ENCODE peak calls at places on chromosomes 4 and X, in six cellular contexts. X, I, J, T, M and G are unnamed samples.

GRCh38 chr4:4666693-4667642 is 125.1 kb upstream of the STX18 start:
- DNase-seq in X (no peak), I (no peak), J (no peak), T (no peak), M (no peak), G (no peak)

GRCh38 chr4:61630548-61630947 is 430.4 kb downstream of the ADGRL3 start:
- DNase-seq in X (no peak), I (no peak), J (no peak), T (no peak), M (no peak), G (no peak)

GRCh38 chr4:40909363-40909876 is 159.7 kb downstream of the NSUN7 start:
- DNase-seq in X (no peak), I (no peak), J (no peak), T (no peak), M (no peak), G (peak; percentile 61)

GRCh38 chr4:53479731-53480525 is 102.5 kb downstream of the FIP1L1 start:
- DNase-seq in X (peak; percentile 26), I (no peak), J (no peak), T (no peak), M (no peak), G (no peak)

GRCh38 chr4:69484011-69484410 is 11.7 kb downstream of the UGT2B4 start:
- DNase-seq in X (no peak), I (no peak), J (no peak), T (no peak), M (no peak), G (no peak)

GRCh38 chr4:148443550-148444295 is 1.5 kb upstream of the NR3C2 start:
- DNase-seq in X (no peak), I (no peak), J (peak; percentile 42), T (peak; percentile 89), M (peak; percentile 44), G (no peak)

GRCh38 chr4:76585897-76586360 is 150.9 kb downstream of the SHROOM3 start:
- DNase-seq in X (no peak), I (peak; percentile 88), J (peak; percentile 74), T (peak; percentile 81), M (peak; percentile 95), G (peak; percentile 52)

GRCh38 chrX:154710309-154710708 is 40.6 kb downstream of the GAB3 start:
- DNase-seq in X (no peak), I (no peak), J (no peak), T (no peak), M (no peak), G (no peak)

GRCh38 chr4:10017037-10017893 is 4.0 kb downstream of the SLC2A9 start:
- DNase-seq in X (no peak), I (no peak), J (no peak), T (no peak), M (no peak), G (no peak)

GRCh38 chr4:120400441-120400840 is 333.8 kb upstream of the MAD2L1 start:
- DNase-seq in X (no peak), I (no peak), J (no peak), T (no peak), M (no peak), G (no peak)

GRCh38 chr4:24042094-24042493 is 152.2 kb upstream of the PPARGC1A start:
- DNase-seq in X (no peak), I (no peak), J (no peak), T (no peak), M (no peak), G (no peak)

GRCh38 chr4:82823062-82823461 is 24.5 kb upstream of the SCD5 start:
- DNase-seq in X (no peak), I (no peak), J (no peak), T (no peak), M (no peak), G (no peak)

GRCh38 chr4:95193391-95194224 is 355.2 kb downstream of the UNC5C start:
- DNase-seq in X (no peak), I (no peak), J (no peak), T (peak; percentile 63), M (no peak), G (no peak)

GRCh38 chr4:176393306-176394013 is 73.7 kb downstream of the SPCS3 start:
- DNase-seq in X (no peak), I (no peak), J (no peak), T (no peak), M (no peak), G (no peak)

GRCh38 chrX:1205681-1206611 is 6.5 kb downstream of the CRLF2 start:
- DNase-seq in X (no peak), I (no peak), J (no peak), T (peak; percentile 24), M (no peak), G (peak; percentile 72)

GRCh38 chrX:107684956-107685385 is 56.7 kb downstream of the PRPS1 start:
- DNase-seq in X (peak; percentile 85), I (peak; percentile 85), J (peak; percentile 57), T (peak; percentile 85), M (peak; percentile 91), G (peak; percentile 61)

GRCh38 chr4:71202703-71203102 is 136.1 kb upstream of the SLC4A4 start:
- DNase-seq in X (no peak), I (no peak), J (no peak), T (no peak), M (no peak), G (no peak)

GRCh38 chr4:130738233-130738632 is 1642.3 kb downstream of the C4orf33 start:
- DNase-seq in X (no peak), I (no peak), J (no peak), T (no peak), M (no peak), G (no peak)

GRCh38 chr4:138911903-138912713 is 103.5 kb upstream of the NOCT start:
- DNase-seq in X (no peak), I (no peak), J (peak; percentile 18), T (no peak), M (no peak), G (no peak)
- H3K27ac ChIP-seq in X (no peak overlapping the region), I (peak overlapping the region; percentile 73), J (no peak overlapping the region), T (no peak overlapping the region), M (peak overlapping the region; percentile 79), G (no peak overlapping the region)

GRCh38 chr4:98653006-98653405 is 5.4 kb downstream of the TSPAN5 start:
- DNase-seq in X (no peak), I (no peak), J (no peak), T (no peak), M (no peak), G (no peak)
- H3K27ac ChIP-seq in X (peak overlapping the region; percentile 72), I (no peak overlapping the region), J (no peak overlapping the region), T (no peak overlapping the region), M (no peak overlapping the region), G (peak overlapping the region; percentile 93)

DNA sequence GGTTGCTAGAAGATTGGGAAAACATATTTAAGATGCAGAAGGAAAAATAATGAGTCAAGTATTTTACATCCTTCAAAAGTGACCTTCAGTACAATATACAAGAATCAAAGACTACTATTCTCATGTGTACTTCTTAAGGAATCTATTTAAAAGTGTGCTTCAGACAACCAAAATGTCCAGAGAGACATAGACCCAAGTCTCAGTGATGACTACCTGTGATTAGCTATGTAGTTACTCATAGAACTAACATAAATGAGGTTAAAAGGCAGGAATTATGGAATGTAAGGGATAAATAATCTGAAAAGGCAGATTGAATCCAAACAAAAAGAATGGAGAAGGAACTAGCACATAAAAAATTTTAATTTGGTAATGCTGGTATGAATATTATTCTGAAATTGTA is 634.7 kb upstream of the FAM241A start:
- DNase-seq in X (no peak), I (no peak), J (no peak), T (no peak), M (no peak), G (no peak)
- H3K27ac ChIP-seq in X (no peak overlapping the region), I (no peak overlapping the region), J (no peak overlapping the region), T (no peak overlapping the region), M (no peak overlapping the region), G (peak overlapping the region; percentile 24)

GRCh38 chr4:8050555-8051206 is 107.9 kb downstream of the ABLIM2 start:
- DNase-seq in X (no peak), I (no peak), J (peak; percentile 83), T (no peak), M (peak; percentile 71), G (no peak)
- H3K27ac ChIP-seq in X (no peak overlapping the region), I (no peak overlapping the region), J (peak overlapping the region; percentile 88), T (peak overlapping the region; percentile 67), M (peak overlapping the region; percentile 46), G (no peak overlapping the region)